ENCODE peak calls at places on chromosome 17, in nine cellular contexts. C, H, A, O, I, D, Z, R and S are unnamed samples.

GRCh38 chr17:2034806-2035548 is 5.0 kb downstream of the DPH1 start:
- DNase-seq in C (peak; percentile 84), H (no peak), A (no peak), O (no peak), I (no peak), D (no peak), Z (no peak), R (no peak), S (no peak)

GRCh38 chr17:29241015-29241963 is 5.4 kb upstream of the CRYBA1 start:
- DNase-seq in C (peak; percentile 96), H (peak; percentile 58), A (peak; percentile 50), O (peak; percentile 68), I (no peak), D (peak; percentile 74), Z (peak; percentile 6), R (no peak), S (peak; percentile 81)

GRCh38 chr17:30594223-30594952 is 117.2 kb downstream of the GOSR1 start:
- DNase-seq in C (no peak), H (peak; percentile 42), A (no peak), O (no peak), I (no peak), D (no peak), Z (no peak), R (no peak), S (no peak)

GRCh38 chr17:49315974-49316570 is 46.0 kb downstream of the ZNF652 start:
- DNase-seq in C (peak; percentile 5), H (no peak), A (no peak), O (no peak), I (no peak), D (no peak), Z (no peak), R (no peak), S (no peak)

GRCh38 chr17:66423436-66423922 is 121.1 kb downstream of the PRKCA start:
- DNase-seq in C (no peak), H (no peak), A (no peak), O (no peak), I (no peak), D (no peak), Z (no peak), R (no peak), S (no peak)

GRCh38 chr17:47285003-47285402 is 31.4 kb downstream of the ITGB3 start:
- DNase-seq in C (no peak), H (no peak), A (no peak), O (no peak), I (no peak), D (no peak), Z (no peak), R (no peak), S (no peak)

GRCh38 chr17:12769981-12770380 is 19.3 kb upstream of the ARHGAP44 start:
- DNase-seq in C (peak; percentile 8), H (no peak), A (no peak), O (no peak), I (no peak), D (no peak), Z (no peak), R (no peak), S (no peak)

GRCh38 chr17:8384801-8385335 is 1.9 kb upstream of the RPL26 start:
- DNase-seq in C (peak; percentile 82), H (peak; percentile 80), A (no peak), O (no peak), I (no peak), D (peak; percentile 54), Z (no peak), R (no peak), S (peak; percentile 38)

GRCh38 chr17:37207103-37207502 is 168.7 kb upstream of the C17orf78 start:
- DNase-seq in C (no peak), H (no peak), A (no peak), O (no peak), I (no peak), D (no peak), Z (no peak), R (no peak), S (no peak)

GRCh38 chr17:49742256-49742655 is 21.7 kb downstream of the FAM117A start:
- DNase-seq in C (peak; percentile 42), H (no peak), A (no peak), O (no peak), I (no peak), D (no peak), Z (no peak), R (no peak), S (no peak)

GRCh38 chr17:44307387-44308186 is 814 bp upstream of the RUNDC3A start:
- DNase-seq in C (peak; percentile 40), H (peak; percentile 82), A (peak; percentile 61), O (no peak), I (peak; percentile 64), D (no peak), Z (peak; percentile 66), R (no peak), S (no peak)

GRCh38 chr17:67377727-67378443 is 804 bp downstream of the PITPNC1 start:
- DNase-seq in C (peak; percentile 57), H (peak; percentile 60), A (peak; percentile 64), O (no peak), I (peak; percentile 77), D (no peak), Z (peak; percentile 62), R (peak; percentile 38), S (no peak)

GRCh38 chr17:83198366-83199341 is 119.2 kb downstream of the METRNL start:
- DNase-seq in C (no peak), H (no peak), A (peak; percentile 2), O (peak; percentile 7), I (no peak), D (no peak), Z (no peak), R (no peak), S (no peak)

GRCh38 chr17:8997994-8998628 is 23.2 kb upstream of the NTN1 start:
- DNase-seq in C (peak; percentile 48), H (peak; percentile 83), A (peak; percentile 70), O (no peak), I (peak; percentile 71), D (peak; percentile 51), Z (peak; percentile 75), R (peak; percentile 61), S (no peak)

GRCh38 chr17:41962768-41963434 is 3.7 kb upstream of the CNP start:
- DNase-seq in C (peak; percentile 72), H (peak; percentile 93), A (peak; percentile 87), O (no peak), I (peak; percentile 80), D (peak; percentile 33), Z (peak; percentile 89), R (peak; percentile 43), S (peak; percentile 23)

GRCh38 chr17:40303009-40303657 is 5.8 kb upstream of the RARA start:
- DNase-seq in C (peak; percentile 84), H (peak; percentile 74), A (peak; percentile 72), O (no peak), I (no peak), D (peak; percentile 35), Z (no peak), R (no peak), S (peak; percentile 80)

GRCh38 chr17:8066841-8067775 is 20.4 kb downstream of the ALOX12B start:
- DNase-seq in C (no peak), H (peak; percentile 42), A (no peak), O (no peak), I (no peak), D (no peak), Z (no peak), R (no peak), S (no peak)

GRCh38 chr17:64492481-64493109 is 4.3 kb downstream of the POLG2 start:
- DNase-seq in C (peak; percentile 38), H (peak; percentile 56), A (no peak), O (no peak), I (no peak), D (no peak), Z (no peak), R (no peak), S (no peak)
- TF ChIP-seq CTCF in C (peak; percentile 49), H (peak; percentile 52), A (peak; percentile 38), O (peak; percentile 38), I (no peak), D (peak; percentile 14), Z (peak; percentile 51), R (peak; percentile 70), S (peak; percentile 34)

DNA sequence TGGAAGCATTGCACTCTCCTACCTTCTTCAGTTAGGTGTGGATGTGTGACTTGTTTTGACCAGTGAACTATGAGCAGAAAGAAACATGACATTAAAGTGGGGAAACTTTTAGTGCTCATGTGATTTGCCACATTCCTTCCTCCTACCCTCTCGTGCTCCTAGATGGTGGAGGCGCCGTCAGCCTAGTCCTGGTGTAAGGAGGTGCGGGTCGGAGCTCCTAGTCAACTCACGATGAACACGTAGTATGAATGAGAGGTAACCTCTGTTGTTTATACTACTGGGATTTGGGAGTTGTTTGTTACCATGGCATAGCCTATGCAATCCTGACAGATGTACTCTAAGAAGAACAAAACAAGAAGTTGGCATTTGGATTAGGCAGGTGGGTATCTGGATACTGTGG is 47.4 kb downstream of the KSR1 start:
- DNase-seq in C (no peak), H (no peak), A (no peak), O (no peak), I (no peak), D (no peak), Z (no peak), R (no peak), S (no peak)
- TF ChIP-seq CTCF in C (no peak), H (no peak), A (no peak), O (no peak), I (no peak), D (no peak), Z (no peak), R (no peak), S (no peak)

DNA sequence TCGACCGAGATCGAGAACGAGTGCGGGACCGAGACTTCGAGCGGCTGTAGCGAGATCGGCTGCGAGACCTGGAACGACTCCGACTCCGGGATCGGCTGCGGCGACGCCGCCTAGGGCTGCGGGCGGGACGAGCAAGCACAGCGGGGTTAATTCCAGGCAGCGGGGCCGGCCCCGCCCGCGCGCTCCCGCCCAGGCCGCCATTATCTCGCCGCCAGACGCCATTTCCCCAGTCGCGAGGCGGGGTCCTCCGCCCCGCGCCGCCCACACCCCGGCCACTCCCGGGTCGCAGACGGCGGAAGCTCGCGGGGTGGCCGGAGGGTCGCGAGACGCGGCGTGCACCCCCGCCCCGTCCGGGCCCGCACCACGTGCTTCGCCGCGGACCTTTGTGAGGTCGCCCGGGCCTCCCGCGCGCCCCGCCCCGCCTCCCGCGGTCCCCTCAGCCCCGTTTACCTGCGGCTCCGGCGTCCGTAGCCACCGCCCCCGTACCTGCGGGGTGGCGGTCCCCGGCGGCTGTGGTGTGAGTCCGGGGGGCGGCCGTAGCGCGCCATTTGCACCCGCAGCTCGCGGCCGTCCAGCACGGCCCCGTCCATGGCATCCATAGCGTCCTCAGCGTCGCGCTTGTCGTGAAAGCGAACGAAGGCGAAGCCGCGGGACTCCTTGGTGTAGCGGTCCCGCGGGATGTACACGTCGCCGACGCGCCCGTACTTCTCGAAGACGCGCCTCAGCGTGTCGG is 616 bp downstream of the SRSF2 start:
- DNase-seq in C (peak; percentile 75), H (peak; percentile 63), A (peak; percentile 83), O (no peak), I (peak; percentile 86), D (no peak), Z (peak; percentile 75), R (peak; percentile 32), S (peak; percentile 39)
- TF ChIP-seq CTCF in C (peak; percentile 13), H (no peak), A (peak; percentile 41), O (peak; percentile 34), I (no peak), D (no peak), Z (no peak), R (no peak), S (peak; percentile 15)

DNA sequence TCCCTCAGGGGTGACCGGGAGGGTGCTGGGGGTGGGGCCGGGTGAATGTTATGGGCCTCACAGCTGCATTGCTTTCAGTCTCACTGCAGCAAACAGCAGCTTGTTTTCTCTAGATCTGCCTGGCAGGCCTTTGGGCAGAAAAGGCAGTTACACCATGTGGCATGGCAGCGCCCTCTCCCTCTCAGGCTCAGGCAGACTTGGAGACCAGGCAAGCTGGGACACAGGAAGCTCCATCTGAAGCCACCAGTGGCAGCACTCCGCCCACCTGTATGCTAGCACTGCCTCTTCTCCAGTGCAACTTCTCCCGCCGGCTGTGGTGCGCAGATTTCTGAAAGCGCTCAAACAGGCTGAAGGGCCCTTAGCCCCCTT is 66.4 kb downstream of the MPRIP start:
- DNase-seq in C (peak; percentile 33), H (peak; percentile 39), A (peak; percentile 47), O (no peak), I (peak; percentile 55), D (no peak), Z (no peak), R (no peak), S (no peak)
- TF ChIP-seq CTCF in C (no peak), H (no peak), A (no peak), O (peak; percentile 37), I (no peak), D (no peak), Z (no peak), R (no peak), S (no peak)